ENCODE peak calls at places on chromosomes 2 and 18, in eight cellular contexts. D, G, N, X, S, K, W and C are unnamed samples.

GRCh38 chr2:40371525-40372277 is 80.2 kb downstream of the SLC8A1 start:
- DNase-seq in X (no peak), D (peak; percentile 37), N (peak; percentile 90), G (no peak), W (no peak), S (no peak), K (no peak), C (no peak)

GRCh38 chr2:96538487-96539214 is 2.1 kb downstream of the ARID5A start:
- DNase-seq in N (no peak), S (no peak), X (no peak), G (peak; percentile 86), W (peak; percentile 98), D (peak; percentile 91), K (peak; percentile 56), C (no peak)

GRCh38 chr2:163182764-163183354 is 344.3 kb upstream of the KCNH7 start:
- DNase-seq in K (no peak), N (peak; percentile 32), X (peak; percentile 13), W (no peak), D (no peak), S (peak; percentile 16), G (no peak), C (peak; percentile 6)

GRCh38 chr18:73331212-73331772 is 463.5 kb upstream of the NETO1 start:
- DNase-seq in W (no peak), G (no peak), D (no peak), S (no peak), N (no peak), K (no peak), X (no peak), C (no peak)

GRCh38 chr2:206031162-206031784 is 54.7 kb downstream of the INO80D start:
- DNase-seq in N (peak; percentile 75), K (no peak), D (no peak), X (no peak), G (no peak), W (peak; percentile 13), S (no peak), C (peak; percentile 42)

GRCh38 chr2:174716785-174717184 is 47.5 kb downstream of the CHRNA1 start:
- DNase-seq in K (no peak), W (peak; percentile 26), S (no peak), N (no peak), G (no peak), D (no peak), X (no peak), C (no peak)

GRCh38 chr2:79585701-79586428 is 73.0 kb downstream of the CTNNA2 start:
- DNase-seq in K (no peak), X (no peak), D (no peak), G (no peak), N (peak; percentile 10), W (no peak), S (no peak), C (no peak)

GRCh38 chr2:236690726-236691125 is 121.1 kb downstream of the ACKR3 start:
- DNase-seq in D (no peak), K (no peak), W (no peak), X (no peak), S (no peak), G (no peak), N (no peak), C (no peak)

GRCh38 chr18:58670561-58671121 is 624 bp upstream of the MALT1 start:
- DNase-seq in W (no peak), G (no peak), S (no peak), D (no peak), N (peak; percentile 31), X (no peak), K (peak; percentile 52), C (no peak)

GRCh38 chr18:31750259-31750658 is 10.4 kb downstream of the SLC25A52 start:
- DNase-seq in D (no peak), K (no peak), G (no peak), W (no peak), N (no peak), X (no peak), S (no peak), C (no peak)

GRCh38 chr2:42493885-42494433 is at the start of gene KCNG3:
- DNase-seq in S (peak; percentile 59), W (peak; percentile 73), D (peak; percentile 79), K (no peak), N (peak; percentile 12), G (peak; percentile 50), X (peak; percentile 87), C (peak; percentile 86)

GRCh38 chr2:11583203-11583752 is 49.4 kb downstream of the GREB1 start:
- DNase-seq in S (no peak), G (no peak), N (peak; percentile 26), D (no peak), X (no peak), K (no peak), W (no peak), C (no peak)

GRCh38 chr2:29046321-29046720 is 28.0 kb downstream of the PCARE start:
- DNase-seq in K (no peak), N (no peak), G (no peak), W (no peak), D (no peak), S (no peak), X (no peak), C (no peak)

GRCh38 chr2:9950521-9951271 is 797 bp upstream of the GRHL1 start:
- DNase-seq in N (no peak), G (no peak), S (no peak), W (peak; percentile 52), D (peak; percentile 54), X (peak; percentile 84), K (no peak), C (peak; percentile 81)

GRCh38 chr18:3037423-3037915 is 24.5 kb upstream of the LPIN2 start:
- DNase-seq in D (no peak), G (no peak), S (peak; percentile 44), W (peak; percentile 46), N (peak; percentile 90), X (peak; percentile 63), K (no peak), C (peak; percentile 81)

GRCh38 chr2:176445831-176446433 is 176.7 kb downstream of the MTX2 start:
- DNase-seq in K (no peak), X (no peak), D (no peak), W (no peak), S (no peak), N (peak; percentile 87), G (no peak), C (no peak)

GRCh38 chr2:15981646-15982045 is 41.3 kb downstream of the MYCN start:
- DNase-seq in G (no peak), N (no peak), W (no peak), X (no peak), D (no peak), K (no peak), S (no peak), C (no peak)

GRCh38 chr2:69122271-69122670 is 109.3 kb downstream of the ANTXR1 start:
- DNase-seq in N (peak; percentile 84), X (no peak), G (no peak), K (no peak), D (no peak), S (no peak), W (no peak), C (no peak)

GRCh38 chr2:149040451-149040850 is 2.0 kb downstream of the LYPD6B start:
- DNase-seq in W (peak; percentile 75), G (no peak), K (no peak), N (no peak), S (peak; percentile 68), X (peak; percentile 74), D (peak; percentile 75), C (peak; percentile 64)

GRCh38 chr18:48928787-48929186 is 22.0 kb downstream of the SMAD7 start:
- DNase-seq in D (no peak), K (peak; percentile 40), S (peak; percentile 84), N (peak; percentile 42), W (peak; percentile 90), X (peak; percentile 69), G (no peak), C (no peak)

GRCh38 chr2:38095655-38095995 is 19.7 kb upstream of the CYP1B1 start:
- DNase-seq in N (no peak), S (no peak), G (no peak), X (no peak), K (no peak), D (no peak), W (no peak), C (no peak)

GRCh38 chr2:110735366-110735765 is 3.0 kb downstream of the ACOXL start:
- DNase-seq in W (no peak), S (no peak), D (no peak), K (no peak), X (no peak), G (no peak), N (no peak), C (no peak)

GRCh38 chr2:20931346-20931745 is 108.4 kb upstream of the LDAH start:
- DNase-seq in X (no peak), W (no peak), G (no peak), S (no peak), K (no peak), N (no peak), D (no peak), C (no peak)

DNA sequence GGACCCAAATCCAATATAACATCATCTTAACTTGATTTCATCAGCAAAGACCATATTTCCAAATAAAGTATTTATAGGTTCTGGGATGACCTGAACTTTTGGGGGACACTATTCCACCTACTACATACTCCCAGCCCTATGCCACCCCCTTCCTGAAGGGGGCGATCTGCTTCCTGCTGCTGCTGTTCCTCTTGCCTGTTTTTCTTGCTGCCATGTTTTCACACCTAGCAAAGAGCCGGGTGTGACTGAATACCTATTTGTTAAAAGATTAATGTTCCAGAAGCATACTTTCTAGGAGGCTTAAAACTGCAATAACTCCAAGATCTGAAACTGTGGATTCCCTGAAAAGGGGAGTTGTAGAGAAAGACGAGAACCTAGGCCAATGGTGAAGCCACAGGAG is 89.7 kb downstream of the ICOS start:
- DNase-seq in W (no peak), X (no peak), N (no peak), K (no peak), D (peak; percentile 29), G (no peak), S (peak; percentile 23), C (no peak)
- TF ChIP-seq CTCF in W (no peak), X (peak; percentile 39), N (no peak), K (no peak), D (peak; percentile 68), G (no peak), S (peak; percentile 89), C (no peak)

GRCh38 chr2:192194866-192195547 is at the start of gene TMEFF2:
- DNase-seq in D (peak; percentile 97), K (no peak), N (peak; percentile 83), X (peak; percentile 67), S (no peak), G (peak; percentile 14), W (peak; percentile 67), C (peak; percentile 70)
- TF ChIP-seq CTCF in D (peak; percentile 58), K (no peak), N (peak; percentile 10), X (peak; percentile 26), S (no peak), G (no peak), W (no peak), C (no peak)

DNA sequence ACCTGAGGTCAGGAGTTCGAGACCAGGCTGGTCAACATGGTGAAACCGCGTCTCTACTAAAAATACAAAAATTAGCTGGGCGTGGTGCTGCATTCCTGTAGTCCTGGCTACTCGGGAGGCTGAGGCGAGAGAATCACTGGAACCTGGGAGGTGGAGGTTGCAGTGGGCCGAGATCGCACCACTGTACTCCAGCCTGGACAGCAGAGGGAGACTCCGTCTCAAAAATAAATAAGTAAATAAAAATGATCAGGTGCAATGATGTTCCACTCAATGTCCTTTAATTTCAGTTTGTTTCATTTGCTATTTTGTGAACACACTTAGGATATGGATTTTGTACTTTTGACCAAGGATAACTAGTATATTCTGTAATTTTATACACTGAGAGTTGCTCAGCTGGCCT is 9.3 kb downstream of the HADHA start:
- DNase-seq in W (no peak), D (no peak), K (no peak), N (no peak), G (no peak), X (no peak), S (no peak), C (no peak)
- TF ChIP-seq CTCF in W (no peak), D (peak; percentile 53), K (no peak), N (peak; percentile 14), G (peak; percentile 12), X (peak; percentile 25), S (peak; percentile 45), C (no peak)

GRCh38 chr18:29181151-29181901 is 1004.4 kb upstream of the CDH2 start:
- DNase-seq in N (peak; percentile 98), S (no peak), W (no peak), G (no peak), X (no peak), K (no peak), D (no peak), C (no peak)
- TF ChIP-seq CTCF in N (no peak), S (no peak), W (no peak), G (no peak), X (no peak), K (no peak), D (no peak), C (no peak)